ENCODE peak calls at places on chromosomes 7 and 10, in seven cellular contexts. X is AG08395; H is AG10803; F is WTC11; M is stimulated activated CD4-positive, alpha-beta T cell treated with anti-CD3 and anti-CD28 coated beads, TNF-alpha, amount 100 ng/mL, for 48 hours; P is effector memory CD4-positive, alpha-beta T cell; S is HepG2. U is an unnamed sample.

GRCh38 chr10:23351914-23352313 is 7.3 kb upstream of the C10orf67 start:
- DNase-seq in F (no peak), H (peak), P (no peak), S (no peak), X (no peak), M (no peak), U (no peak)

GRCh38 chr10:34808336-34808735 is 6.8 kb downstream of the PARD3 start:
- DNase-seq in F (no peak), X (no peak), S (no peak), H (no peak), M (no peak), P (no peak), U (no peak)

GRCh38 chr7:156031679-156032478 is 219.6 kb upstream of the SHH start:
- DNase-seq in H (no peak), S (no peak), F (no peak), X (no peak), P (no peak), M (no peak), U (no peak)

GRCh38 chr10:102455893-102456471 is 4.6 kb upstream of the C10orf95 start:
- DNase-seq in X (no peak), M (no peak), F (no peak), H (peak), P (no peak), S (no peak), U (no peak)

GRCh38 chr7:80918406-80918805 is 445 bp downstream of the SEMA3C start:
- DNase-seq in S (no peak), F (no peak), M (no peak), H (no peak), X (no peak), P (no peak), U (no peak)

GRCh38 chr7:137923380-137923779 is 76.6 kb upstream of the DGKI start:
- DNase-seq in F (no peak), H (peak), P (no peak), X (peak), S (no peak), M (no peak), U (no peak)

GRCh38 chr7:127844165-127844564 is 187.1 kb downstream of the LRRC4 start:
- DNase-seq in F (no peak), S (no peak), P (no peak), H (no peak), X (no peak), M (no peak), U (no peak)

GRCh38 chr7:23246540-23246939 is at the start of gene GPNMB:
- DNase-seq in S (no peak), H (peak), P (no peak), M (no peak), F (no peak), X (peak), U (no peak)

GRCh38 chr7:80247144-80247543 is 112.5 kb downstream of the GNAI1 start:
- DNase-seq in F (no peak), H (peak), P (no peak), S (no peak), X (peak), M (no peak), U (no peak)

GRCh38 chr10:51269816-51270215 is 195.5 kb downstream of the PRKG1 start:
- DNase-seq in P (no peak), F (no peak), M (no peak), X (peak), S (no peak), H (peak), U (no peak)

GRCh38 chr7:37052673-37053072 is 328.4 kb upstream of the AOAH start:
- DNase-seq in P (no peak), H (peak), S (peak), M (no peak), X (peak), F (peak), U (no peak)

GRCh38 chr7:16803881-16804673 is 722 bp downstream of the AGR2 start:
- DNase-seq in M (no peak), S (peak), F (no peak), H (no peak), P (no peak), X (no peak), U (no peak)